ENCODE peak calls at places on chromosomes 13 and 19, in seven cellular contexts. I is ovary, H is GM23338, P is right atrium auricular region, O is psoas muscle, Q is neural progenitor cell, F is lung. B is an unnamed sample. For H3K36me3, the result is how much of the 10 kb centered on the place peaks cover.

GRCh38 chr13:21074601-21075302 is 13.4 kb upstream of the LATS2 start:
- DNase-seq in I (peak), H (no peak), P (peak), O (no peak), Q (no peak), F (no peak), B (no peak)

GRCh38 chr19:35555301-35556005 is 8.0 kb downstream of the ATP4A start:
- DNase-seq in I (no peak), H (peak), P (no peak), O (no peak), Q (peak), F (no peak), B (no peak)

GRCh38 chr19:13633109-13633508 is 126.8 kb upstream of the CACNA1A start:
- DNase-seq in I (no peak), H (peak), P (no peak), O (no peak), Q (peak), F (no peak), B (no peak)

GRCh38 chr19:33763661-33764343 is 32.9 kb upstream of the KCTD15 start:
- DNase-seq in I (no peak), H (peak), P (no peak), O (no peak), Q (no peak), F (no peak), B (no peak)

GRCh38 chr19:17576758-17577532 is 21.5 kb downstream of the COLGALT1 start:
- DNase-seq in I (peak), H (peak), P (no peak), O (no peak), Q (peak), F (peak), B (no peak)

GRCh38 chr19:35644987-35645679 is 3.0 kb upstream of the COX6B1 start:
- DNase-seq in I (peak), H (peak), P (peak), O (peak), Q (peak), F (peak), B (no peak)

GRCh38 chr19:6414793-6415591 is 9.6 kb downstream of the KHSRP start:
- DNase-seq in I (no peak), H (peak), P (no peak), O (no peak), Q (no peak), F (no peak), B (no peak)

GRCh38 chr19:2087621-2088100 is 8.5 kb downstream of the MOB3A start:
- DNase-seq in I (peak), H (no peak), P (no peak), O (no peak), Q (no peak), F (no peak), B (no peak)

GRCh38 chr19:43305642-43306041 is 36.3 kb upstream of the PSG9 start:
- DNase-seq in I (no peak), H (peak), P (no peak), O (no peak), Q (no peak), F (no peak), B (no peak)

GRCh38 chr13:107124129-107124718 is 556.3 kb upstream of the ARGLU1 start:
- DNase-seq in I (no peak), H (peak), P (no peak), O (no peak), Q (peak), F (no peak), B (no peak)

GRCh38 chr13:85693889-85694511 is 105.2 kb downstream of the SLITRK6 start:
- DNase-seq in I (no peak), H (peak), P (no peak), O (no peak), Q (no peak), F (no peak), B (no peak)

GRCh38 chr19:18996796-18997394 is 36.4 kb downstream of the SUGP2 start:
- DNase-seq in I (no peak), H (no peak), P (no peak), O (no peak), Q (no peak), F (no peak), B (no peak)

GRCh38 chr19:44745386-44745831 is 3.1 kb upstream of the BCL3 start:
- DNase-seq in I (peak), H (peak), P (peak), O (peak), Q (peak), F (peak), B (peak)

GRCh38 chr19:30319876-30320275 is 52.3 kb upstream of the ZNF536 start:
- DNase-seq in I (no peak), H (no peak), P (no peak), O (no peak), Q (no peak), F (no peak), B (no peak)

GRCh38 chr19:38707512-38708114 is 36.7 kb downstream of the CAPN12 start:
- DNase-seq in I (no peak), H (no peak), P (peak), O (peak), Q (no peak), F (peak), B (no peak)

GRCh38 chr13:99002191-99002710 is 24.4 kb upstream of the DOCK9 start:
- DNase-seq in I (no peak), H (no peak), P (no peak), O (no peak), Q (no peak), F (no peak), B (no peak)

GRCh38 chr13:79384022-79384610 is 21.9 kb downstream of the RBM26 start:
- DNase-seq in I (no peak), H (no peak), P (no peak), O (no peak), Q (no peak), F (no peak), B (no peak)

GRCh38 chr19:31223805-31224534 is 125.3 kb downstream of the TSHZ3 start:
- DNase-seq in I (no peak), H (no peak), P (no peak), O (no peak), Q (no peak), F (no peak), B (peak)

GRCh38 chr13:99288069-99288468 is 19.1 kb downstream of the GPR183 start:
- DNase-seq in I (no peak), H (no peak), P (no peak), O (no peak), Q (no peak), F (no peak), B (no peak)

GRCh38 chr13:31859546-31859945 is 120.2 kb downstream of the RXFP2 start:
- DNase-seq in I (no peak), H (no peak), P (no peak), O (no peak), Q (no peak), F (no peak), B (no peak)

GRCh38 chr19:1085053-1085658 is 10.0 kb downstream of the POLR2E start:
- DNase-seq in I (no peak), H (no peak), P (no peak), O (no peak), Q (no peak), F (no peak), B (no peak)

GRCh38 chr19:15249912-15250634 is 17.8 kb upstream of the EPHX3 start:
- DNase-seq in I (peak), H (no peak), P (peak), O (peak), Q (peak), F (no peak), B (peak)

GRCh38 chr13:44218501-44219240 is 155.0 kb upstream of the SERP2 start:
- DNase-seq in I (no peak), H (no peak), P (peak), O (peak), Q (no peak), F (peak), B (no peak)

GRCh38 chr19:11680689-11681302 is 58.0 kb downstream of the ZNF823 start:
- DNase-seq in I (no peak), H (no peak), P (no peak), O (no peak), Q (no peak), F (no peak), B (no peak)

GRCh38 chr19:1263198-1263597 is 5.9 kb upstream of the CIRBP start:
- DNase-seq in I (peak), H (no peak), P (no peak), O (no peak), Q (no peak), F (no peak), B (no peak)

GRCh38 chr19:7349231-7349591 is 474 bp downstream of the ARHGEF18 start:
- DNase-seq in I (no peak), H (no peak), P (no peak), O (no peak), Q (no peak), F (no peak), B (no peak)

GRCh38 chr13:75704194-75704941 is 68.2 kb downstream of the LMO7 start:
- DNase-seq in I (no peak), H (no peak), P (no peak), O (no peak), Q (no peak), F (no peak), B (no peak)

GRCh38 chr19:40241809-40242384 is 15.4 kb upstream of the CCNP start:
- DNase-seq in I (peak), H (no peak), P (peak), O (peak), Q (no peak), F (peak), B (no peak)

GRCh38 chr19:495440-496332 is 600 bp upstream of the MADCAM1 start:
- DNase-seq in I (peak), H (peak), P (no peak), O (peak), Q (peak), F (no peak), B (no peak)

GRCh38 chr19:30006206-30006605 is 64.2 kb downstream of the URI1 start:
- DNase-seq in I (no peak), H (no peak), P (no peak), O (no peak), Q (no peak), F (no peak), B (no peak)

GRCh38 chr19:30778961-30779690 is 406.9 kb downstream of the ZNF536 start:
- DNase-seq in I (no peak), H (no peak), P (peak), O (no peak), Q (no peak), F (peak), B (no peak)

GRCh38 chr19:44753932-44754742 is 5.6 kb downstream of the BCL3 start:
- DNase-seq in I (peak), H (peak), P (peak), O (peak), Q (peak), F (peak), B (no peak)

GRCh38 chr13:51793570-51794273 is 10.2 kb downstream of the DHRS12 start:
- DNase-seq in I (no peak), H (no peak), P (no peak), O (no peak), Q (no peak), F (no peak), B (peak)

GRCh38 chr19:36838784-36839324 is 667 bp upstream of the ZNF790 start:
- DNase-seq in I (no peak), H (no peak), P (no peak), O (no peak), Q (no peak), F (no peak), B (peak)
- H3K4me3 ChIP-seq in I (peak), H (peak), P (peak), O (peak), Q (peak), F (peak), B (peak)

DNA sequence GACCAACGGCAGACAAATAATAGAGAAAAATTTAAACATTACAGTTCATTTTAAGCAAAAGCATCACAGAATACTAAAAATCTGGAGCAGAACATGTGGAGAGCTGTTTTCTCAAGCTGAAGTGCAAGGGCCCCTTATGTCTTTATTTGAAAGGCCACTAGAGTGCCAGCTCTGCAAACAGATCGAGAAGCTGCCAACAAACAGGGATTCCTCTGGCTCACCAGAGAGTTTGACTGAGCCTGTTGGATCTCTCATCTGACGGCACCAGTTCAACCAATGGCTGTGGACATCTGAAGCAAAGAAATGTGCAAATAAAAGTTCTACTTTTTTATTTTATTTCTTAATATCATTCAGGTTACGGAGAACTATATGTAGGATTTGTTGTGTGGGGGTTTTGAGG is 119.7 kb downstream of the COL4A2 start:
- DNase-seq in I (no peak), H (no peak), P (no peak), O (no peak), Q (no peak), F (no peak), B (no peak)
- H3K36me3 ChIP-seq in I (under half), H (under half), P (half or more), O (under half), Q (under half), F (under half), B (under half)

DNA sequence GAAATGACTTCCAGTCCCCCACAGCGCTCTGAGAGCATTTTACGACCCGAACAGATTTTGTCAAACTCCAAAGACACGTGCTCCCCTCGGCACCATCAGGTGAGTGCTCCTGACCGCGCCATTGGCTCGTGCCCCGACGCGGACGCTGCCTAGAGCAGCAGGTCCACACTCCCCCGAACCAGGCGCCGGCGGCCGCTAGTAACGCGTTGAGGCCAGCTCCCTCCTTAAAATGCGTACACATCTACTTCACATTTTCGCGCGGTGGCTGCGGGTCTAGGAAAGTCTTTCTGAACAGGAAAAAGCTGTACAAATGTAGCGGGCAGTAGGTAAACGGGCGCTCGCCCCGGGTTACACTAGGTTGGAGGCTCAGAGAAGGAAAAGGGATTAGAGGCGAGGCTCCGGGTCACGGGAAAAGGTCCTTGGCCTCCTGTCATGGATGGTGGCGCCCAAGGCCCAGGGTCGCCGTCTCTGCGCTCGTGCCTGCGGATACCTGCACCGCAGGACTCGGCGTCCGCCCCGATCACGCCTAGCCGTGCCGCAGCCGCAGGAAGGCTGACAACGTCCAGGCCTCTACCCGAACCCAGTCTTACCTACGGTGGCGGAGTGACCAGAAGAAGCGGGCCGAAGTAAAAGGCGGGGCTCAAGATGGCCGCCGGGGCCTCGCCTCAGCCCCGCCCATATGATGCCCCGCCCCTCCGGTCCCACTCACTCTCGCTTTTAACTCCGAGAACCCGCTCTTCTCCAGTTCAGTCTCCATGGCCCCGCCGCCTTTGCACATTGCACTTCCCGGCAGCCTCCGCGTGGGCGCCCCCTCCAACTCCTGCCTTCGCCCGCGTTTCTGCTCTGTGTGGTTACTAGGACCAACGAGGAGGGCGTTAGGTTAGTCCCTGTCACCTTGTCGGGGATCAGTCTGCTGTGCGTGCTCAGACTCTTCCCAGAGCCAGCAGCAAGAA is at the start of gene ESD:
- DNase-seq in I (peak), H (peak), P (peak), O (peak), Q (peak), F (peak), B (peak)
- TF ChIP-seq CTCF in I (no peak), H (no peak), P (no peak), O (no peak), Q (no peak), F (no peak), B (no peak)

DNA sequence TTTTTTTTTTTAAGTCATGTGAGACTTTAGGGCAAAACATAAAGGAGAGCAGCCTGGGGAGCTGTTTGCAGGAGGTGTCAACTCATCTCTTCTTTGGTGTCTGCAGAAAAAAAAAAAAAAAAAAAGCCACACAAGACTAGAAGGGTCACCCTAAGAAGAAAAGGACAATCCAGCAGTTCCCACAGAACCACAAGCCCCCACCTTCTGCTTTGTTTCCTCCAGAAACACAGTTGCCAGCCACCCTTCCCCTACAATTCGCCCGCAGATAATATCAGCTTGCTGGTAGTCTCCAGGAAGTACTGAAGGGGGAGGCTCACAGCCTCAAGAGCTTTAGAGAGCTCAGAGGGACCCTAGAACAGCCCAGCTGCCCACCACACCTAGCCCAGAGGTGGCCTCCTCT is 22.3 kb upstream of the ZBTB7A start:
- DNase-seq in I (no peak), H (no peak), P (no peak), O (no peak), Q (no peak), F (no peak), B (no peak)
- H3K4me3 ChIP-seq in I (no peak), H (no peak), P (peak), O (peak), Q (no peak), F (no peak), B (no peak)

B was measured in BJ.